ENCODE peak calls at places on chromosomes 1 and 21, in six cellular contexts. One of them, this sample, is unnamed. For H3F3A, the result is how much of the 10 kb centered on the place peaks cover.

GRCh38 chr1:238063454-238063853 is 172.7 kb upstream of the ZP4 start:
- DNase-seq in neural progenitor cell: no peak
- DNase-seq in SK-N-SH: no peak
- DNase-seq in GM23338: no peak
- DNase-seq in MM.1S: no peak
- DNase-seq in PC-3: peak
- DNase-seq in this sample: no peak

GRCh38 chr1:53860967-53861411 is 22.9 kb upstream of the NDC1 start:
- DNase-seq in SK-N-SH: peak
- DNase-seq in neural progenitor cell: peak
- DNase-seq in PC-3: peak
- DNase-seq in GM23338: peak
- DNase-seq in MM.1S: peak
- DNase-seq in this sample: peak

GRCh38 chr1:20350421-20350820 is 59.7 kb downstream of the VWA5B1 start:
- DNase-seq in neural progenitor cell: no peak
- DNase-seq in SK-N-SH: no peak
- DNase-seq in GM23338: no peak
- DNase-seq in PC-3: no peak
- DNase-seq in MM.1S: no peak
- DNase-seq in this sample: no peak

GRCh38 chr1:153100241-153100640 is 5.9 kb upstream of the SPRR2E start:
- DNase-seq in SK-N-SH: no peak
- DNase-seq in neural progenitor cell: no peak
- DNase-seq in GM23338: no peak
- DNase-seq in MM.1S: peak
- DNase-seq in PC-3: peak
- DNase-seq in this sample: peak

GRCh38 chr1:209769171-209769904 is 13.5 kb downstream of the TRAF3IP3 start:
- DNase-seq in GM23338: no peak
- DNase-seq in neural progenitor cell: no peak
- DNase-seq in PC-3: peak
- DNase-seq in MM.1S: peak
- DNase-seq in SK-N-SH: peak
- DNase-seq in this sample: peak

GRCh38 chr21:16775056-16775455 is 737.8 kb upstream of the CXADR start:
- DNase-seq in GM23338: peak
- DNase-seq in MM.1S: no peak
- DNase-seq in PC-3: no peak
- DNase-seq in SK-N-SH: no peak
- DNase-seq in neural progenitor cell: peak
- DNase-seq in this sample: no peak

GRCh38 chr21:27320868-27321267 is 354.0 kb upstream of the ADAMTS5 start:
- DNase-seq in GM23338: no peak
- DNase-seq in neural progenitor cell: no peak
- DNase-seq in SK-N-SH: no peak
- DNase-seq in PC-3: no peak
- DNase-seq in MM.1S: no peak
- DNase-seq in this sample: no peak

GRCh38 chr1:47181095-47181954 is 8.5 kb downstream of the PDZK1IP1 start:
- DNase-seq in SK-N-SH: peak
- DNase-seq in GM23338: peak
- DNase-seq in PC-3: no peak
- DNase-seq in neural progenitor cell: no peak
- DNase-seq in MM.1S: no peak
- DNase-seq in this sample: no peak

GRCh38 chr1:46027788-46028573 is 104.4 kb downstream of the PIK3R3 start:
- DNase-seq in PC-3: no peak
- DNase-seq in neural progenitor cell: no peak
- DNase-seq in MM.1S: no peak
- DNase-seq in SK-N-SH: no peak
- DNase-seq in GM23338: no peak
- DNase-seq in this sample: no peak

GRCh38 chr1:2255420-2256369 is 27.6 kb downstream of the SKI start:
- DNase-seq in neural progenitor cell: no peak
- DNase-seq in PC-3: peak
- DNase-seq in MM.1S: peak
- DNase-seq in SK-N-SH: peak
- DNase-seq in GM23338: peak
- DNase-seq in this sample: peak

GRCh38 chr1:44423706-44424546 is 18.9 kb downstream of the RNF220 start:
- DNase-seq in neural progenitor cell: no peak
- DNase-seq in GM23338: peak
- DNase-seq in SK-N-SH: no peak
- DNase-seq in MM.1S: no peak
- DNase-seq in PC-3: peak
- DNase-seq in this sample: peak

GRCh38 chr1:154524881-154525280 is 22.7 kb upstream of the SHE start:
- DNase-seq in SK-N-SH: no peak
- DNase-seq in MM.1S: no peak
- DNase-seq in GM23338: no peak
- DNase-seq in PC-3: no peak
- DNase-seq in neural progenitor cell: no peak
- DNase-seq in this sample: no peak

GRCh38 chr1:19730793-19731192 is 66.1 kb downstream of the HTR6 start:
- DNase-seq in neural progenitor cell: peak
- DNase-seq in GM23338: no peak
- DNase-seq in MM.1S: no peak
- DNase-seq in PC-3: no peak
- DNase-seq in SK-N-SH: no peak
- DNase-seq in this sample: no peak

GRCh38 chr1:18746981-18747380 is 112.5 kb downstream of the TAS1R2 start:
- DNase-seq in SK-N-SH: no peak
- DNase-seq in PC-3: no peak
- DNase-seq in neural progenitor cell: no peak
- DNase-seq in GM23338: no peak
- DNase-seq in MM.1S: no peak
- DNase-seq in this sample: no peak

GRCh38 chr1:92882817-92883216 is 51.0 kb downstream of the RPL5 start:
- DNase-seq in MM.1S: no peak
- DNase-seq in neural progenitor cell: no peak
- DNase-seq in GM23338: peak
- DNase-seq in PC-3: peak
- DNase-seq in SK-N-SH: peak
- DNase-seq in this sample: peak

GRCh38 chr21:36429672-36430546 is 44.7 kb downstream of the CHAF1B start:
- DNase-seq in neural progenitor cell: peak
- DNase-seq in GM23338: peak
- DNase-seq in PC-3: peak
- DNase-seq in SK-N-SH: peak
- DNase-seq in MM.1S: no peak
- DNase-seq in this sample: peak

GRCh38 chr1:41274827-41275519 is 32.9 kb upstream of the SCMH1 start:
- DNase-seq in PC-3: no peak
- DNase-seq in MM.1S: no peak
- DNase-seq in SK-N-SH: no peak
- DNase-seq in neural progenitor cell: no peak
- DNase-seq in GM23338: no peak
- DNase-seq in this sample: peak

GRCh38 chr1:37925316-37925715 is 21.5 kb downstream of the INPP5B start:
- DNase-seq in MM.1S: no peak
- DNase-seq in neural progenitor cell: no peak
- DNase-seq in PC-3: no peak
- DNase-seq in SK-N-SH: no peak
- DNase-seq in GM23338: no peak
- DNase-seq in this sample: no peak

GRCh38 chr1:228814091-228814610 is 78.9 kb downstream of the RHOU start:
- DNase-seq in GM23338: no peak
- DNase-seq in MM.1S: no peak
- DNase-seq in SK-N-SH: no peak
- DNase-seq in PC-3: no peak
- DNase-seq in neural progenitor cell: no peak
- DNase-seq in this sample: no peak

GRCh38 chr21:42631142-42631541 is 22.3 kb upstream of the PDE9A start:
- DNase-seq in neural progenitor cell: no peak
- DNase-seq in SK-N-SH: no peak
- DNase-seq in MM.1S: no peak
- DNase-seq in PC-3: no peak
- DNase-seq in GM23338: no peak
- DNase-seq in this sample: no peak

GRCh38 chr1:116256875-116257823 is 115.9 kb upstream of the ATP1A1 start:
- DNase-seq in MM.1S: peak
- DNase-seq in PC-3: no peak
- DNase-seq in SK-N-SH: no peak
- DNase-seq in GM23338: no peak
- DNase-seq in neural progenitor cell: no peak
- DNase-seq in this sample: no peak

GRCh38 chr1:178684542-178685000 is 40.5 kb upstream of the RALGPS2 start:
- DNase-seq in neural progenitor cell: no peak
- DNase-seq in PC-3: peak
- DNase-seq in GM23338: no peak
- DNase-seq in MM.1S: peak
- DNase-seq in SK-N-SH: no peak
- DNase-seq in this sample: peak

GRCh38 chr1:33332357-33332789 is 11.5 kb upstream of the A3GALT2 start:
- DNase-seq in GM23338: no peak
- DNase-seq in neural progenitor cell: no peak
- DNase-seq in SK-N-SH: no peak
- DNase-seq in MM.1S: no peak
- DNase-seq in PC-3: no peak
- DNase-seq in this sample: peak

GRCh38 chr1:32666866-32667566 is 16.0 kb downstream of the RBBP4 start:
- DNase-seq in neural progenitor cell: no peak
- DNase-seq in PC-3: no peak
- DNase-seq in MM.1S: no peak
- DNase-seq in SK-N-SH: no peak
- DNase-seq in GM23338: no peak
- DNase-seq in this sample: no peak

GRCh38 chr1:19219451-19219850 is 9.4 kb upstream of the UBR4 start:
- DNase-seq in SK-N-SH: no peak
- DNase-seq in MM.1S: no peak
- DNase-seq in GM23338: no peak
- DNase-seq in neural progenitor cell: no peak
- DNase-seq in PC-3: no peak
- DNase-seq in this sample: no peak

GRCh38 chr1:85597709-85598108 is 17.1 kb downstream of the CCN1 start:
- DNase-seq in SK-N-SH: no peak
- DNase-seq in PC-3: no peak
- DNase-seq in GM23338: peak
- DNase-seq in neural progenitor cell: no peak
- DNase-seq in MM.1S: no peak
- DNase-seq in this sample: no peak

GRCh38 chr1:177181631-177182291 is 11.0 kb downstream of the BRINP2 start:
- DNase-seq in SK-N-SH: peak
- DNase-seq in MM.1S: peak
- DNase-seq in GM23338: peak
- DNase-seq in neural progenitor cell: peak
- DNase-seq in PC-3: peak
- DNase-seq in this sample: peak

GRCh38 chr1:15211424-15211823 is 35.6 kb upstream of the FHAD1 start:
- DNase-seq in neural progenitor cell: no peak
- DNase-seq in SK-N-SH: no peak
- DNase-seq in MM.1S: no peak
- DNase-seq in GM23338: no peak
- DNase-seq in PC-3: no peak
- DNase-seq in this sample: no peak

GRCh38 chr1:15212989-15213291 is 34.1 kb upstream of the FHAD1 start:
- DNase-seq in PC-3: no peak
- DNase-seq in neural progenitor cell: peak
- DNase-seq in GM23338: no peak
- DNase-seq in MM.1S: no peak
- DNase-seq in SK-N-SH: no peak
- DNase-seq in this sample: no peak

GRCh38 chr1:15213333-15213732 is 33.7 kb upstream of the FHAD1 start:
- DNase-seq in neural progenitor cell: peak
- DNase-seq in SK-N-SH: no peak
- DNase-seq in GM23338: no peak
- DNase-seq in MM.1S: no peak
- DNase-seq in PC-3: no peak
- DNase-seq in this sample: no peak

GRCh38 chr1:15210651-15211390 is 36.2 kb upstream of the FHAD1 start:
- DNase-seq in SK-N-SH: no peak
- DNase-seq in neural progenitor cell: no peak
- DNase-seq in MM.1S: no peak
- DNase-seq in GM23338: no peak
- DNase-seq in PC-3: no peak
- DNase-seq in this sample: no peak

GRCh38 chr1:15212216-15212988 is 34.6 kb upstream of the FHAD1 start:
- DNase-seq in MM.1S: no peak
- DNase-seq in neural progenitor cell: peak
- DNase-seq in SK-N-SH: peak
- DNase-seq in PC-3: no peak
- DNase-seq in GM23338: no peak
- DNase-seq in this sample: no peak
- TF ChIP-seq EZH2phosphoT487 in MM.1S: no peak
- TF ChIP-seq EZH2phosphoT487 in neural progenitor cell: no peak
- TF ChIP-seq EZH2phosphoT487 in SK-N-SH: no peak
- TF ChIP-seq EZH2phosphoT487 in PC-3: no peak
- TF ChIP-seq EZH2phosphoT487 in GM23338: no peak
- TF ChIP-seq EZH2phosphoT487 in this sample: no peak

GRCh38 chr1:156592910-156593732 is 1.5 kb downstream of the NAXE start:
- DNase-seq in PC-3: no peak
- DNase-seq in neural progenitor cell: no peak
- DNase-seq in GM23338: no peak
- DNase-seq in MM.1S: peak
- DNase-seq in SK-N-SH: no peak
- DNase-seq in this sample: peak
- H3F3A ChIP-seq in PC-3: under half
- H3F3A ChIP-seq in neural progenitor cell: under half
- H3F3A ChIP-seq in GM23338: under half
- H3F3A ChIP-seq in MM.1S: under half
- H3F3A ChIP-seq in SK-N-SH: under half
- H3F3A ChIP-seq in this sample: under half

DNA sequence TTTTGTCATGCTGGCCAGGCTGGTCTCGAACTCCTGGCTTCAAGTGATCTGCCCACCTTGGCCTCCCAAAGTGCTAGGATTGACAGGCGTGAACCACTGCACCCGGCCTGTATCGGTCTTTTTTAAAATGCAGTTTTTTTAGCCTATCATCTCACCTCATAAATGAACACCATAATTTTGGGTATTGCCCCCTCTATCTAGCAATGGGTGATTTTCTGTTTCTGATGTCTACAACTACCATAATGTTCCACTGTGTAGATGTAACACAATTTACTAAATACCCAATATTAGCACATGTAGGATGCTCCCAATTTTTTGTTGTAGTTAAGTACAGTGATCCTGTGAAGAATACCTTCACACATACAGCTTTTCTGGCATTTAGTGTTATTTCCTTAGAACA is 2.0 kb upstream of the CAMTA1 start:
- DNase-seq in GM23338: no peak
- DNase-seq in SK-N-SH: no peak
- DNase-seq in neural progenitor cell: no peak
- DNase-seq in PC-3: no peak
- DNase-seq in MM.1S: no peak
- DNase-seq in this sample: no peak
- H3K4me3 ChIP-seq in GM23338: peak
- H3K4me3 ChIP-seq in SK-N-SH: peak
- H3K4me3 ChIP-seq in neural progenitor cell: peak
- H3K4me3 ChIP-seq in PC-3: peak
- H3K4me3 ChIP-seq in MM.1S: no peak
- H3K4me3 ChIP-seq in this sample: peak

GRCh38 chr1:231991231-231991630 is 364.6 kb downstream of the DISC1 start:
- DNase-seq in MM.1S: no peak
- DNase-seq in PC-3: no peak
- DNase-seq in GM23338: no peak
- DNase-seq in SK-N-SH: no peak
- DNase-seq in neural progenitor cell: peak
- DNase-seq in this sample: no peak
- TF ChIP-seq EZH2phosphoT487 in MM.1S: no peak
- TF ChIP-seq EZH2phosphoT487 in PC-3: no peak
- TF ChIP-seq EZH2phosphoT487 in GM23338: no peak
- TF ChIP-seq EZH2phosphoT487 in SK-N-SH: no peak
- TF ChIP-seq EZH2phosphoT487 in neural progenitor cell: no peak
- TF ChIP-seq EZH2phosphoT487 in this sample: no peak

This sample was measured in GM23248.